ENCODE peak calls at places on chromosomes 4 and X, in six cellular contexts. One of them, this sample, is unnamed.

GRCh38 chrX:48003367-48003757 is 427 bp downstream of the ZNF182 start:
- DNase-seq in DND-41: no peak
- DNase-seq in SK-N-SH: peak
- DNase-seq in keratinocyte: no peak
- DNase-seq in PC-3: no peak
- DNase-seq in endothelial cell of umbilical vein: no peak
- DNase-seq in this sample: no peak

GRCh38 chrX:10177620-10178019 is 20.8 kb downstream of the CLCN4 start:
- DNase-seq in DND-41: no peak
- DNase-seq in SK-N-SH: no peak
- DNase-seq in keratinocyte: no peak
- DNase-seq in PC-3: no peak
- DNase-seq in endothelial cell of umbilical vein: peak
- DNase-seq in this sample: no peak

GRCh38 chrX:118212817-118213183 is 96.2 kb upstream of the KLHL13 start:
- DNase-seq in DND-41: no peak
- DNase-seq in SK-N-SH: no peak
- DNase-seq in keratinocyte: no peak
- DNase-seq in PC-3: no peak
- DNase-seq in endothelial cell of umbilical vein: no peak
- DNase-seq in this sample: no peak

GRCh38 chr4:31089815-31090214 is 369.6 kb downstream of the PCDH7 start:
- DNase-seq in DND-41: no peak
- DNase-seq in SK-N-SH: no peak
- DNase-seq in keratinocyte: no peak
- DNase-seq in PC-3: peak
- DNase-seq in endothelial cell of umbilical vein: peak
- DNase-seq in this sample: no peak

GRCh38 chr4:147550626-147551250 is 66.5 kb upstream of the TMEM184C start:
- DNase-seq in DND-41: no peak
- DNase-seq in SK-N-SH: no peak
- DNase-seq in keratinocyte: no peak
- DNase-seq in PC-3: no peak
- DNase-seq in endothelial cell of umbilical vein: peak
- DNase-seq in this sample: no peak

GRCh38 chr4:84319124-84319523 is 180.0 kb downstream of the NKX6-1 start:
- DNase-seq in DND-41: no peak
- DNase-seq in SK-N-SH: no peak
- DNase-seq in keratinocyte: no peak
- DNase-seq in PC-3: peak
- DNase-seq in endothelial cell of umbilical vein: no peak
- DNase-seq in this sample: no peak

GRCh38 chrX:32183066-32183465 is 1028.3 kb downstream of the DMD start:
- DNase-seq in DND-41: no peak
- DNase-seq in SK-N-SH: no peak
- DNase-seq in keratinocyte: no peak
- DNase-seq in PC-3: no peak
- DNase-seq in endothelial cell of umbilical vein: no peak
- DNase-seq in this sample: no peak

GRCh38 chrX:121258545-121258944 is 211.1 kb downstream of the GLUD2 start:
- DNase-seq in DND-41: no peak
- DNase-seq in SK-N-SH: no peak
- DNase-seq in keratinocyte: no peak
- DNase-seq in PC-3: no peak
- DNase-seq in endothelial cell of umbilical vein: no peak
- DNase-seq in this sample: no peak

GRCh38 chr4:173024203-173024602 is 144.4 kb upstream of the GALNT7 start:
- DNase-seq in DND-41: no peak
- DNase-seq in SK-N-SH: no peak
- DNase-seq in keratinocyte: no peak
- DNase-seq in PC-3: peak
- DNase-seq in endothelial cell of umbilical vein: no peak
- DNase-seq in this sample: no peak

GRCh38 chrX:119605398-119605738 is 856 bp downstream of the NKRF start:
- DNase-seq in DND-41: no peak
- DNase-seq in SK-N-SH: peak
- DNase-seq in keratinocyte: no peak
- DNase-seq in PC-3: no peak
- DNase-seq in endothelial cell of umbilical vein: peak
- DNase-seq in this sample: no peak

GRCh38 chrX:24145340-24146186 is 4.0 kb upstream of the ZFX start:
- DNase-seq in DND-41: no peak
- DNase-seq in SK-N-SH: peak
- DNase-seq in keratinocyte: no peak
- DNase-seq in PC-3: peak
- DNase-seq in endothelial cell of umbilical vein: peak
- DNase-seq in this sample: no peak

GRCh38 chr4:141486375-141486997 is 149.9 kb upstream of the IL15 start:
- DNase-seq in DND-41: no peak
- DNase-seq in SK-N-SH: no peak
- DNase-seq in keratinocyte: peak
- DNase-seq in PC-3: peak
- DNase-seq in endothelial cell of umbilical vein: no peak
- DNase-seq in this sample: no peak

GRCh38 chrX:120310861-120311631 is at the start of gene TMEM255A:
- DNase-seq in DND-41: no peak
- DNase-seq in SK-N-SH: peak
- DNase-seq in keratinocyte: no peak
- DNase-seq in PC-3: no peak
- DNase-seq in endothelial cell of umbilical vein: no peak
- DNase-seq in this sample: peak

GRCh38 chr4:138199568-138200235 is 42.4 kb downstream of the SLC7A11 start:
- DNase-seq in DND-41: no peak
- DNase-seq in SK-N-SH: no peak
- DNase-seq in keratinocyte: peak
- DNase-seq in PC-3: peak
- DNase-seq in endothelial cell of umbilical vein: peak
- DNase-seq in this sample: no peak

GRCh38 chr4:119243868-119244267 is 31.4 kb downstream of the USP53 start:
- DNase-seq in DND-41: no peak
- DNase-seq in SK-N-SH: no peak
- DNase-seq in keratinocyte: no peak
- DNase-seq in PC-3: no peak
- DNase-seq in endothelial cell of umbilical vein: no peak
- DNase-seq in this sample: no peak

GRCh38 chr4:148926861-148927260 is 484.6 kb upstream of the NR3C2 start:
- DNase-seq in DND-41: no peak
- DNase-seq in SK-N-SH: no peak
- DNase-seq in keratinocyte: no peak
- DNase-seq in PC-3: peak
- DNase-seq in endothelial cell of umbilical vein: no peak
- DNase-seq in this sample: no peak

GRCh38 chr4:27429260-27429970 is 568.8 kb downstream of the STIM2 start:
- DNase-seq in DND-41: no peak
- DNase-seq in SK-N-SH: no peak
- DNase-seq in keratinocyte: no peak
- DNase-seq in PC-3: no peak
- DNase-seq in endothelial cell of umbilical vein: no peak
- DNase-seq in this sample: no peak

GRCh38 chr4:153232768-153233167 is 28.5 kb downstream of the TRIM2 start:
- DNase-seq in DND-41: no peak
- DNase-seq in SK-N-SH: no peak
- DNase-seq in keratinocyte: no peak
- DNase-seq in PC-3: peak
- DNase-seq in endothelial cell of umbilical vein: no peak
- DNase-seq in this sample: no peak

GRCh38 chr4:78799551-78800495 is 23.7 kb downstream of the BMP2K start:
- DNase-seq in DND-41: no peak
- DNase-seq in SK-N-SH: no peak
- DNase-seq in keratinocyte: no peak
- DNase-seq in PC-3: no peak
- DNase-seq in endothelial cell of umbilical vein: no peak
- DNase-seq in this sample: no peak

GRCh38 chr4:825969-826330 is at the start of gene CPLX1:
- DNase-seq in DND-41: no peak
- DNase-seq in SK-N-SH: peak
- DNase-seq in keratinocyte: no peak
- DNase-seq in PC-3: peak
- DNase-seq in endothelial cell of umbilical vein: no peak
- DNase-seq in this sample: no peak

GRCh38 chrX:109886122-109886761 is 116.7 kb upstream of the TMEM164 start:
- DNase-seq in DND-41: peak
- DNase-seq in SK-N-SH: peak
- DNase-seq in keratinocyte: peak
- DNase-seq in PC-3: peak
- DNase-seq in endothelial cell of umbilical vein: peak
- DNase-seq in this sample: peak

GRCh38 chr4:5471691-5472090 is 236.7 kb downstream of the EVC2 start:
- DNase-seq in DND-41: no peak
- DNase-seq in SK-N-SH: no peak
- DNase-seq in keratinocyte: no peak
- DNase-seq in PC-3: no peak
- DNase-seq in endothelial cell of umbilical vein: no peak
- DNase-seq in this sample: no peak

GRCh38 chr4:74674750-74675149 is 119.6 kb downstream of the BTC start:
- DNase-seq in DND-41: no peak
- DNase-seq in SK-N-SH: no peak
- DNase-seq in keratinocyte: no peak
- DNase-seq in PC-3: no peak
- DNase-seq in endothelial cell of umbilical vein: no peak
- DNase-seq in this sample: no peak

GRCh38 chr4:5890063-5890727 is 2.7 kb downstream of the CRMP1 start:
- DNase-seq in DND-41: no peak
- DNase-seq in SK-N-SH: peak
- DNase-seq in keratinocyte: no peak
- DNase-seq in PC-3: no peak
- DNase-seq in endothelial cell of umbilical vein: no peak
- DNase-seq in this sample: peak

GRCh38 chrX:115226929-115227328 is 7.0 kb downstream of the LRCH2 start:
- DNase-seq in DND-41: no peak
- DNase-seq in SK-N-SH: peak
- DNase-seq in keratinocyte: no peak
- DNase-seq in PC-3: peak
- DNase-seq in endothelial cell of umbilical vein: peak
- DNase-seq in this sample: peak

GRCh38 chr4:113293673-113294072 is 244.2 kb downstream of the ANK2 start:
- DNase-seq in DND-41: no peak
- DNase-seq in SK-N-SH: no peak
- DNase-seq in keratinocyte: no peak
- DNase-seq in PC-3: no peak
- DNase-seq in endothelial cell of umbilical vein: no peak
- DNase-seq in this sample: no peak
- H3K9ac ChIP-seq in DND-41: no peak
- H3K9ac ChIP-seq in SK-N-SH: no peak
- H3K9ac ChIP-seq in keratinocyte: no peak
- H3K9ac ChIP-seq in PC-3: no peak
- H3K9ac ChIP-seq in endothelial cell of umbilical vein: no peak
- H3K9ac ChIP-seq in this sample: no peak

DNA sequence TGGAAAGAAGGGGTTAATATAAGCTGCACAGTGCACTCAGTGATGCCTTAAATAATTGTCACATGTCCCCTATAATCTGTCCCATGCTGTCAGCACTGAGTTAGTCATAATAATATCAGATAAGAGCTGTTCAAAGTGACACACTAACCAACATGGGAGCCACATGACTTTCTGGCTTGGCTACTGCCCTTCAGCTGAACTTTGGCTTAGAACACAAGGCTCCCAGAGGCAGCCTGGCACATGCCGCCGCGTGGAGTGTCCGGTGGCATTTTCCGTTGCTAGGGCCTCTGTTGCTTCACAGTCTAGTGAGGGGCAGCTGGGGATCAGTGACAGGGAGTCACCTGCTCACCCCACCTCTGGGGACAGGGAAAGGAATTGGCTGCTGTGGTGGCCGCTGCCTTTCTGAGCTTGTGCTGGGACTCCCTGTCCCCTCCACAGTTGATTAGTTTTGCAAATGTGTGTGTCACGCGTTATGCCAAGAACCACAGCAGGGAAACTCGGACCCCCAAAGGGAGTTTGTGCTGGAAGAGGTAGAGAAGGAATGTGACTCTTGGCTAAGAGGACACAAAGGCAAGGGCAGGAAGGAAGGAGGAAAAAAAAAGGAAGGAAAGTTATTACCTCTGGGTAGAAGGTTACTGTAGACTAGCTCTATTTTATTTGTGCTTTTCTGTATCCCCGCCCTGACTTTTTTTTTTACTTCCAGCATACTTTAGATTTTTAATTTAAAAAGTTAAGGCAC is 41.1 kb upstream of the PPARGC1A start:
- DNase-seq in DND-41: no peak
- DNase-seq in SK-N-SH: peak
- DNase-seq in keratinocyte: no peak
- DNase-seq in PC-3: no peak
- DNase-seq in endothelial cell of umbilical vein: no peak
- DNase-seq in this sample: no peak
- H3K4me3 ChIP-seq in DND-41: no peak
- H3K4me3 ChIP-seq in SK-N-SH: no peak
- H3K4me3 ChIP-seq in keratinocyte: no peak
- H3K4me3 ChIP-seq in PC-3: no peak
- H3K4me3 ChIP-seq in endothelial cell of umbilical vein: no peak
- H3K4me3 ChIP-seq in this sample: no peak

DNA sequence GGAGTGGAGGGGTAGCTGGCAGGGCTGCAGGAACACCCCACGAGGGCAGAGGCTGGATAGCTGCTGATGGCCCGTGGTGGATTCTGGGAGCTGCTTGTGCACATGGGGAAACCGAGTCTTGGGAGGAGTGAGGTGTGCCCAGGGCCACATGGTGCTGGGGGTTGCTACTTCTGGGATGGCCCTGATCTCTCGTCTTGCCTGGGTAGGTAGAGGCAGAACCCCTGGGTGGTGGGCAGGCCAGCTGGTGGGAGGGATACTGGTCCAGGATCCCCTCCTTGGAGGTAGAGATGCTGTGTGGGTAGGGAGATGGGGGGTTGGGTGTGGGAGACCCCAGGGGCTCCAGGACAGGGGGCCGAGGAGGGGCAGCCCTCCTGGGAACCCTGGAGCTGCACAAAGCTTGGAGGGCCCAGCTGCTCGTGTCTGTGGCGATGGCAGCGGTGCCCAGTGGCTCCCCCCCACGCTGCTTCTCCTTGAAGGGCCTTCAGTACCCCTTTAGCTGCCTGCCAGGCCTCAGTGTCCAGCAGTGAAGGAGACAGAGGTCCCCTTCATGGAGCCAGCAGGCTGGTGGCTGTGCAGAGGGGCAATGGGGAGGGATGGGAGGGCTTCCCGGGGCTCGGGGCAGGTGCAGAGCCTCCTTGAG is 3.2 kb downstream of the NAT8L start:
- DNase-seq in DND-41: no peak
- DNase-seq in SK-N-SH: no peak
- DNase-seq in keratinocyte: no peak
- DNase-seq in PC-3: no peak
- DNase-seq in endothelial cell of umbilical vein: no peak
- DNase-seq in this sample: no peak
- H3K9ac ChIP-seq in DND-41: no peak
- H3K9ac ChIP-seq in SK-N-SH: no peak
- H3K9ac ChIP-seq in keratinocyte: no peak
- H3K9ac ChIP-seq in PC-3: no peak
- H3K9ac ChIP-seq in endothelial cell of umbilical vein: no peak
- H3K9ac ChIP-seq in this sample: no peak

DNA sequence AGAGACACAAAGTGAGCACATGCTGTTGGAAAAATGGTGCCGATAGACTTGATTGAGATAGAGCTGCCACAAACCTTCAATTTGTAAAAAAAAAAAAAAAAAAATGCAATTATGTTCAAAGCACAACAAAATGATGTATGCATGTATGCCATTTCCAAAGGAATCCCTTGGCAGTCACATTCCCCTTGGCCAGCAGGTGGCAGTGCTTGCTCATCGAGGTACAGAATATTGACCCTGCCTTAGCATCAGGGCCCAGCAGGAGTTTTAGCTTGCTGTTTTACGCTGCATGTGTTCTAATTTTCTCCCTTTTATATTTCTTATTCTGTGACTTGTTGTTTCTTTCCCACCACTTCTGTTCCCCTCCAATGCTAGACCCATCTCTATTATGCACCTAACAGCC is 34.5 kb upstream of the CYBB start:
- DNase-seq in DND-41: peak
- DNase-seq in SK-N-SH: peak
- DNase-seq in keratinocyte: no peak
- DNase-seq in PC-3: peak
- DNase-seq in endothelial cell of umbilical vein: peak
- DNase-seq in this sample: peak
- H3K4me3 ChIP-seq in DND-41: no peak
- H3K4me3 ChIP-seq in SK-N-SH: no peak
- H3K4me3 ChIP-seq in keratinocyte: no peak
- H3K4me3 ChIP-seq in PC-3: no peak
- H3K4me3 ChIP-seq in endothelial cell of umbilical vein: no peak
- H3K4me3 ChIP-seq in this sample: no peak